ENCODE peak calls at places on chromosomes 16 and 17, in five cellular contexts. J is HepG2, H is IMR-90, U is K562, Z is H1. I is an unnamed sample.

GRCh38 chr17:79937981-79938695 is 97.5 kb downstream of the TBC1D16 start:
- DNase-seq in J (no peak), H (no peak), U (no peak), Z (no peak), I (no peak)

GRCh38 chr16:55297062-55297909 is 26.7 kb upstream of the IRX6 start:
- DNase-seq in J (no peak), H (peak), U (no peak), Z (no peak), I (no peak)

GRCh38 chr16:67013823-67014640 is 14.9 kb upstream of the CBFB start:
- DNase-seq in J (peak), H (peak), U (peak), Z (peak), I (peak)

GRCh38 chr17:39925282-39926134 is 1.9 kb downstream of the ORMDL3 start:
- DNase-seq in J (no peak), H (no peak), U (peak), Z (no peak), I (no peak)

GRCh38 chr17:59165933-59166342 is 10.4 kb downstream of the PRR11 start:
- DNase-seq in J (peak), H (peak), U (peak), Z (peak), I (peak)

GRCh38 chr16:68297908-68298307 is 12.8 kb downstream of the SLC7A6OS start:
- DNase-seq in J (no peak), H (peak), U (no peak), Z (no peak), I (no peak)

GRCh38 chr17:74945543-74945942 is 9.8 kb downstream of the OTOP3 start:
- DNase-seq in J (no peak), H (no peak), U (no peak), Z (no peak), I (no peak)

GRCh38 chr17:38451030-38451839 is 23.0 kb downstream of the ARHGAP23 start:
- DNase-seq in J (peak), H (peak), U (no peak), Z (peak), I (peak)

GRCh38 chr16:8867483-8868271 is 1.1 kb downstream of the CARHSP1 start:
- DNase-seq in J (no peak), H (no peak), U (no peak), Z (no peak), I (no peak)

GRCh38 chr17:4199818-4200402 is 56.9 kb downstream of the CYB5D2 start:
- DNase-seq in J (peak), H (peak), U (peak), Z (no peak), I (peak)

GRCh38 chr17:30821751-30822723 is 2.5 kb downstream of the CRLF3 start:
- DNase-seq in J (no peak), H (no peak), U (no peak), Z (no peak), I (no peak)

GRCh38 chr16:58518083-58518979 is 3.0 kb downstream of the SETD6 start:
- DNase-seq in J (no peak), H (no peak), U (no peak), Z (no peak), I (no peak)

GRCh38 chr17:385836-386144 is 33.2 kb upstream of the RPH3AL start:
- DNase-seq in J (no peak), H (no peak), U (no peak), Z (no peak), I (no peak)

GRCh38 chr17:81068411-81068810 is 33.5 kb downstream of the BAIAP2 start:
- DNase-seq in J (no peak), H (no peak), U (no peak), Z (no peak), I (no peak)

GRCh38 chr17:13181683-13182082 is 163.9 kb upstream of the ELAC2 start:
- DNase-seq in J (no peak), H (no peak), U (no peak), Z (no peak), I (no peak)

GRCh38 chr17:13182450-13182849 is 164.6 kb upstream of the ELAC2 start:
- DNase-seq in J (no peak), H (no peak), U (no peak), Z (no peak), I (no peak)

DNA sequence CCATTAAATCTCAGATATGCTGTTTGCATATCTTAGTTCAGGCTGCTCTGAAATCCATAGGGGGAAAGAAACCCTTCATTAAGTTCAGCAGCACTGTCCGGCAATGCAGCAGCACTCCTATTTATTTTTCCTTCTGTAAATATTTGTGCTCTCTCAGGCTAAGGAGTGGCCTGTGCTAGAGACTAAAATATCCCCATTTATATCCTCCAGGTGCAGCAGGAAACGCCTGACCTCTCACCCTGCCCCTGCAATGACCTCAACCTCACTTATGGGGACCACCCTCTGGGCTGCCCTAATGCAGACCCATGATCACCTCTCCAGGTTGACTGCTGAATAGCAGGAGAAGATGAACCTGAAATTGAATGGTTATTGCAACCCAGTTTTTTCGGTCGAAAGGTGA is 165.0 kb upstream of the ELAC2 start:
- DNase-seq in J (peak), H (no peak), U (no peak), Z (no peak), I (no peak)
- TF ChIP-seq MAFK in J (no peak), H (no peak), U (no peak), Z (no peak), I (no peak)

DNA sequence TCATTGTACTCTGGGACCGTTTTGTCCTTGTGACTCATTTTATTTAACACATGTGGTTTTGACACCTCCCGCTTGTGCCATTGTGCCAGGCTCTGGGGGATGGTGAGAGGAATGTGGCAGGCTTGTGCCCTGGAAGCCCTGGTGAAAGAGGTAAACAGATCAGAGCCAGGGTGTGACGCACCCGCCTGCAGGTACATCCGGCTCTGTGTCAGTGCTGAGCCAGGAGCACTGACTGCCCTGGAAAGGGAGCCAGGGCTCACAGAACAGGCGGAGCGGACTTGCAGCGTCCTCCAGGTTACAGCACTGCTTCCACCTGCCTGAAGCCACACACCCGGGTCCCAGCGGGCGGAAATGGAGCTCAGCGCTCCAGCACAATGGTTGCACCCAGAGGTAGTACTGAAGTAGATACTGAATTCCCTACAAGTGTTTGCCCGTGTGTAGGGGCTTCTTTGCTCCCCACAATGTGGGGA is 30.6 kb downstream of the CDRT15 start:
- DNase-seq in J (no peak), H (no peak), U (no peak), Z (no peak), I (no peak)
- TF ChIP-seq MAFK in J (no peak), H (no peak), U (no peak), Z (no peak), I (no peak)

GRCh38 chr16:79165541-79165940 is 435.0 kb downstream of the MAF start:
- DNase-seq in J (no peak), H (no peak), U (no peak), Z (no peak), I (no peak)

GRCh38 chr16:79169239-79169638 is 431.3 kb downstream of the MAF start:
- DNase-seq in J (no peak), H (no peak), U (no peak), Z (no peak), I (no peak)

GRCh38 chr16:79170565-79171242 is 429.8 kb downstream of the MAF start:
- DNase-seq in J (no peak), H (no peak), U (no peak), Z (no peak), I (no peak)

GRCh38 chr16:79167893-79168292 is 432.6 kb downstream of the MAF start:
- DNase-seq in J (no peak), H (no peak), U (no peak), Z (no peak), I (no peak)

GRCh38 chr16:79168321-79168720 is 432.2 kb downstream of the MAF start:
- DNase-seq in J (no peak), H (no peak), U (no peak), Z (no peak), I (no peak)
- TF ChIP-seq MAFK in J (no peak), H (no peak), U (no peak), Z (no peak), I (no peak)

GRCh38 chr16:29844575-29845331 is 18.3 kb downstream of the CDIPT start:
- DNase-seq in J (no peak), H (no peak), U (no peak), Z (no peak), I (no peak)

GRCh38 chr16:29849505-29849904 is 13.5 kb downstream of the CDIPT start:
- DNase-seq in J (no peak), H (no peak), U (no peak), Z (no peak), I (no peak)

GRCh38 chr16:29850998-29851397 is 12.0 kb downstream of the CDIPT start:
- DNase-seq in J (no peak), H (no peak), U (no peak), Z (no peak), I (no peak)

GRCh38 chr16:29845656-29846055 is 17.4 kb downstream of the CDIPT start:
- DNase-seq in J (no peak), H (no peak), U (no peak), Z (no peak), I (no peak)

GRCh38 chr16:29848420-29849297 is 14.4 kb downstream of the CDIPT start:
- DNase-seq in J (peak), H (peak), U (peak), Z (peak), I (peak)
- TF ChIP-seq MAFK in J (no peak), H (no peak), U (no peak), Z (no peak), I (no peak)

DNA sequence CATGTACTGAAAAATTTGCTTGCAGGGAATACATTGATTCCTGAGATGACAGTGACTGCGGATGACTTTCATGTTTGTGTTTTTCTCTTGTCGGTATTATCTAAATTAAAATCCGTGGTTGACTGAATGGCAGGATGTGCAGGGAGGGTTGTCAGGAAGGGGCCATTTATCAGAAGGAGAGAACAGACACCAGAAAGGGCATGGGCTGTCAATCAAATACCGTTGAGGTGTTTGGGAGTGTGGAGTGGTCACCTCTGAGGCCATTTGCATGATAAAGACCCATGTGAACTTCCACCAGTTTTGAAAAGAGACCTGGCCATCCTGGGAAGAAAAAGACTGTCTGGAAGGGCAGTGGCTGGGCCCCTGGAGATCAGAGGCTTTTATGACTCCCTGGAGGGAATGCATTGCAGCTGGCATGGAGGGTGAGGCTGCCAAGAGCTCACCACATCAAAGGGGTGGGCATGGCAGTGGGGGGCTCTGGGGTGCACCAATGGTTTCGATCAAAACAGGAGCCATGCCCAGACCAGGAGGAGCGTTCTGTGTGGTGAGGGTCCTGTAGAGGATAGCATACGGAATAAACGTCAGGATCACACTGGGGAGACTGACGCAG is 67.1 kb downstream of the CYLD start:
- DNase-seq in J (no peak), H (no peak), U (no peak), Z (no peak), I (no peak)
- TF ChIP-seq MAFK in J (no peak), H (no peak), U (no peak), Z (no peak), I (no peak)

DNA sequence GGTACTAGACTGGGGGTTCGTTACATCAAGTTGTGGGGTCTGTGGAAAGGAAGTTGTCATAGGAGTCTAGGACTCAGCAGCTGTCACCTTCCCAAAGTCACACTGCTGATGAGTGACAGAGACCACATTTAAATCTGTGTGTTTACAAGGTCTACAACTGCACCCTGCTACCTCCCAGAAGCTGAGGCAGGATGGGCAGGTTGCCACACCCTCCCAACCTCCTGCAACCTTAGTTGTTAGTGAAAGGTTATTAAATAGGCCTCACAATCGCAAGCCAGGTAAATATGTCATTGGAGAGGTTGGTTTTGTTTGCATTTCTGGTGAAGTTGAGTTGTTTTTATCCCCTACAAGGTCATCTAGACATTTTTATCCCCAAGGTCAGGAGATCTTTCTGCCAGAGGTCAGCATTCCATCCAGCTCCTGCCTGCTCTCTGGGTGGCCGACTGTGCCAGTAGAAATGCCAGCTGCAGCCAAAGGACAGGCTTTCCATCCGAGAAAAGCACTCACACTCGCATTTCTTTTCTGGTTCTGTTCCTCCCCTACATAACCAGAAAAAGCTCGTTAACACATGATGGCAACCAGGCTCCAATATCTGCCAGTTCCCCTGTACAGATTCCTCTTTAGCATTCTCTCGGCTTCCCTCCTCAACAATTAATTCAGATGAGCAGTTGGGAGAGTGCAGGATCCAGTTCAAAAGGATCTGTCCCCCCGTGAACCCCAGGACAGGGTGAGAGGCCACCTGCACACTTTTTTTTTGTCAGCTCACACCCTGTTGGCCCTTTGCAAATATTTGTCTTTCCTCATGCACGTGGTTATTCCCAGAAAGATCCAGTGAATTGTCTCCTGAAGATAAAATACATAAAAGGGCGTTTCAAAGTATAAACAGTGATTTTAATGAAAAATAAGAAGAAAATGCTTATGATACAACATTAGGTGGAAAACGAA is 562.8 kb downstream of the MAF start:
- DNase-seq in J (peak), H (no peak), U (no peak), Z (no peak), I (no peak)
- TF ChIP-seq MAFK in J (no peak), H (no peak), U (no peak), Z (no peak), I (no peak)

GRCh38 chr17:17792551-17793377 is 44.0 kb downstream of the SREBF1 start:
- DNase-seq in J (no peak), H (peak), U (peak), Z (no peak), I (no peak)
- TF ChIP-seq MAFK in J (no peak), H (no peak), U (no peak), Z (no peak), I (no peak)

DNA sequence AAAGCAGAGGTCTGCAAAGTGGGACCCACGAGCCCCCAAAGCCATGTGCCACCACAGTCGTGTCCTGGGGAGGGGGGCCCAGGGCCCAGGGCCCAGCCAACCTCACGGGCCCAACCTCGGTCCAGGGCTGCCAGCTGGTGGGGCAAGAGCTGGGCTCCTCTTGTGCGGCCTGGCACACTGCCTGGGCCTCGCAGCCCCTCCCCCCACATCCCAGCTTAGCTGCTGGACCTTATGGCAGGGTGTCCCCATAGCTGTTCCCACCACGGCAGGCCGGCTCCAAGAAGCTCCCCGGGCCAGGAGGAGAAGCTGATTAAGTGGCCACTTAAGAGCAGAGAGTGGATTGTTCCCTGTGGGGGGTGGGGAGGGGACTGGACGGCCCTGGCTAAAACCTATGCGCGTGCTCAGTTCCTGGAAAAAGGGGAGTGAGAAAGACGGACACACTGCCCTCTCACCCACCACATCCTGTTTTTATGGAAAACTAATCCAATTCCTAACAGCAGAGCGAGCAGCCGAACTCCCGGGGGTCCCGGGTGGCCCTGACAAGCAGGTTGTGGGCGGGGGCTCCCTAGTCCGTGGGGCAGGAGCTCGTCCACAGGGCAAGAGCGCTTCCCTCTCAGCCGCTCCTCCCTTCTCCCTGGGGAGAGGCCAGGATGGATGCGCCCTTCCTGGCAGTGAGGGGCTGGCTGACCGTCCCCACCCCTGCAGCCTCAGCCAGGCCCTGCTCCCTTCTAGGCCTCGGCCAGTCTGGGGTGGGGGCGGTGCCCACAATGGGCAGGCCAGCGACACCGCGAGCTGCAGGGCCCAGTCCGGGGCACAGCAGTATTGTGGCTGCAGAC is 16.8 kb downstream of the PIEZO1 start:
- DNase-seq in J (no peak), H (peak), U (peak), Z (no peak), I (no peak)
- TF ChIP-seq MAFK in J (no peak), H (no peak), U (no peak), Z (no peak), I (no peak)

DNA sequence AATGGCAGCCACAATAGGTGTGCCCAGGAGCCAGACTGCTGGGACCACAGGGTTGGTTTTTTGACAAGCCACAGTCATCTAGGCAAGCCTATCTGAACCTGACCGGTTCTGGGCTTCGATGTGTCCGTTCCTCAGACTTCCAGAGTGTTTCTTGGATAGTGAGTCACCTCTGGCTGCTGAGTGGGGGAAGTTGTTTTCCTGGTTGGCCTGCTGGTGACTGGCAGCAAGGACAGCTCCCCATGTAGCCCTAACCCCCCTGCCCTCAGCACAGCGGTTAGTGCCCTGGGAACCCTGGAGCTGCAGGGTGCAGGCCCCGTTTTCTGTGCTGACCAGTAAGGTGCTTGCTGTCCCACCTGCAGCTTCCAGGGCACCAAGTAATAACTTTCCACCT is 65.5 kb downstream of the PLD6 start:
- DNase-seq in J (no peak), H (peak), U (peak), Z (no peak), I (peak)
- TF ChIP-seq MAFK in J (no peak), H (no peak), U (no peak), Z (no peak), I (no peak)